ENCODE peak calls at places on chromosomes 2 and 18, in eight cellular contexts. B is PC-9; Z is brain microvascular endothelial cell; X is WERI-Rb-1; Q is ovary; F is upper lobe of right lung; I is effector memory CD4-positive, alpha-beta T cell; G is small intestine. W is an unnamed sample.

GRCh38 chr2:219002395-219003266 is 9.4 kb upstream of the CRYBA2 start:
- DNase-seq in I (peak; percentile 27), Q (no peak), B (peak; percentile 75), X (peak; percentile 75), F (peak; percentile 90), G (peak; percentile 72), Z (peak; percentile 15), W (no peak)

GRCh38 chr2:85355521-85355920 is 952 bp downstream of the ELMOD3 start:
- DNase-seq in F (no peak), G (no peak), Q (peak; percentile 43), Z (no peak), I (no peak), X (no peak), B (no peak), W (no peak)

GRCh38 chr2:120952318-120952717 is 216.7 kb downstream of the GLI2 start:
- DNase-seq in F (no peak), B (peak; percentile 25), Z (peak; percentile 65), G (no peak), X (no peak), Q (no peak), I (no peak), W (peak; percentile 92)

GRCh38 chr2:85814802-85815550 is 61.2 kb downstream of the ATOH8 start:
- DNase-seq in Q (no peak), X (no peak), I (no peak), G (no peak), F (no peak), Z (no peak), B (no peak), W (no peak)

GRCh38 chr2:145598434-145598833 is 1078.5 kb upstream of the ZEB2 start:
- DNase-seq in Q (no peak), B (no peak), I (no peak), Z (peak; percentile 61), F (no peak), G (no peak), X (no peak), W (peak; percentile 28)

GRCh38 chr2:109293663-109294062 is 164.7 kb downstream of the SH3RF3 start:
- DNase-seq in B (no peak), F (no peak), Q (no peak), I (no peak), X (no peak), Z (no peak), G (no peak), W (no peak)

GRCh38 chr18:13566941-13567762 is 159.2 kb downstream of the FAM210A start:
- DNase-seq in I (no peak), F (peak; percentile 87), G (no peak), X (no peak), Q (no peak), B (no peak), Z (no peak), W (no peak)

GRCh38 chr2:15668611-15669305 is 77.1 kb downstream of the DDX1 start:
- DNase-seq in I (no peak), Q (no peak), F (no peak), Z (peak; percentile 46), B (no peak), X (peak; percentile 88), G (no peak), W (no peak)

GRCh38 chr2:237257471-237257951 is 156.5 kb downstream of the COL6A3 start:
- DNase-seq in F (no peak), Q (peak; percentile 80), B (no peak), I (no peak), G (no peak), Z (no peak), X (peak; percentile 74), W (peak; percentile 77)

GRCh38 chr2:143572421-143572820 is 443.2 kb downstream of the ARHGAP15 start:
- DNase-seq in Z (no peak), F (no peak), I (no peak), X (no peak), B (no peak), G (no peak), Q (no peak), W (no peak)

GRCh38 chr18:23495723-23496440 is 7.4 kb upstream of the RMC1 start:
- DNase-seq in I (no peak), F (no peak), Q (no peak), G (peak; percentile 46), X (no peak), Z (no peak), B (no peak), W (no peak)

GRCh38 chr18:23499571-23499889 is 3.8 kb upstream of the RMC1 start:
- DNase-seq in Q (no peak), Z (no peak), G (no peak), X (no peak), B (no peak), I (no peak), F (no peak), W (no peak)

GRCh38 chr18:23498062-23498582 is 5.2 kb upstream of the RMC1 start:
- DNase-seq in X (no peak), Z (no peak), G (no peak), F (no peak), Q (no peak), B (no peak), I (no peak), W (no peak)

GRCh38 chr18:23501626-23502025 is 1.7 kb upstream of the RMC1 start:
- DNase-seq in Q (no peak), X (no peak), F (no peak), G (no peak), I (no peak), B (no peak), Z (no peak), W (no peak)

GRCh38 chr18:23498877-23499570 is 4.3 kb upstream of the RMC1 start:
- DNase-seq in X (peak; percentile 80), Q (peak; percentile 71), I (peak; percentile 56), B (peak; percentile 24), Z (peak; percentile 75), G (peak; percentile 73), F (peak; percentile 76), W (peak; percentile 55)
- H3K27ac ChIP-seq in X (no peak overlapping the region), Q (no peak overlapping the region), I (no peak overlapping the region), B (no peak overlapping the region), Z (no peak overlapping the region), G (no peak overlapping the region), F (no peak overlapping the region), W (no peak overlapping the region)

DNA sequence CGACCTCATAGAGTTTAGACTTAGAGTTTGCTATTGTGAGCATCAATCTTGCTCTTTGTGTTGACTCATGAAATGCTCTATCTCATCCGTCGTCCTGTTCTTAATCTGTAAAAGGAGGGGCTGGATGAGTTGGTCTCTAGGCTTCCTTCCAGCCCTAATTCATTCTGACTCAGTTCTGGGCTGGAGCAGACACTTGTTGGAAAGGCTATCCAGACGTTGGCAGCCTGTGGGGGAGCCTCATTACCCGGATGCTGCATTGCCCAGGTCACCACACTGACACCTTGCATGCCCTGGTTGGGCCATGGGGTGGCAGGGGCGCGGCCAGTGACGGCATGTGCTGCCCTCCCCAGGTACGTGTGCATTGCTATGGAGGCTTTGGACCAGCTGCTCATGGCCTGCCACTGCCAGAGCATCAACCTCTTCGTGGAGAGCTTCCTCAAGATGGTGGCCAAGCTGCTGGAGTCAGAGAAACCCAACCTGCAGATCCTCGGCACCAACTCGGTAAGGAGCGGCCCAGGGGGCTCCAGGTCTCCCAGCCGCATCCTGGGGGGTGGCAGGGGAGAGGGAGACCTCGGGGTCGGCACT is 61.5 kb downstream of the EFR3B start:
- DNase-seq in X (no peak), F (no peak), Z (peak; percentile 72), G (no peak), Q (no peak), B (no peak), I (no peak), W (no peak)
- H3K4me3 ChIP-seq in X (no peak overlapping the region), F (no peak overlapping the region), Z (no peak overlapping the region), G (no peak overlapping the region), Q (no peak overlapping the region), B (no peak overlapping the region), I (no peak overlapping the region), W (no peak overlapping the region)

GRCh38 chr2:128316777-128317185 is 1.9 kb downstream of the HS6ST1 start:
- DNase-seq in I (no peak), B (no peak), G (no peak), X (no peak), F (peak; percentile 61), Q (no peak), Z (no peak), W (no peak)

GRCh38 chr2:128314348-128315121 is 4.1 kb downstream of the HS6ST1 start:
- DNase-seq in Q (no peak), X (no peak), G (no peak), F (no peak), B (no peak), Z (no peak), I (no peak), W (peak; percentile 41)

GRCh38 chr2:128317186-128317897 is 1.3 kb downstream of the HS6ST1 start:
- DNase-seq in Z (no peak), I (no peak), F (peak; percentile 73), B (no peak), G (no peak), X (no peak), Q (peak; percentile 40), W (no peak)

GRCh38 chr2:128315122-128315828 is 3.4 kb downstream of the HS6ST1 start:
- DNase-seq in F (no peak), I (no peak), G (no peak), Q (no peak), B (no peak), X (no peak), Z (no peak), W (no peak)

GRCh38 chr2:128315829-128316776 is 2.6 kb downstream of the HS6ST1 start:
- DNase-seq in B (no peak), G (no peak), F (peak; percentile 49), I (no peak), X (no peak), Z (no peak), Q (peak; percentile 36), W (peak; percentile 47)
- H3K36me3 ChIP-seq in B (no peaks in the 10 kb centered on the region), G (no peaks in the 10 kb centered on the region), F (no peaks in the 10 kb centered on the region), I (no peaks in the 10 kb centered on the region), X (peaks cover 33% of the 10 kb centered on the region), Z (peaks cover 2% of the 10 kb centered on the region), Q (no peaks in the 10 kb centered on the region), W (peaks cover 71% of the 10 kb centered on the region)

GRCh38 chr2:160156084-160156483 is 44.0 kb downstream of the ITGB6 start:
- DNase-seq in B (no peak), X (no peak), Z (no peak), F (no peak), G (no peak), Q (no peak), I (no peak), W (no peak)

GRCh38 chr2:160156665-160157064 is 43.4 kb downstream of the ITGB6 start:
- DNase-seq in X (no peak), F (no peak), Z (peak; percentile 64), Q (no peak), I (no peak), B (no peak), G (no peak), W (no peak)

DNA sequence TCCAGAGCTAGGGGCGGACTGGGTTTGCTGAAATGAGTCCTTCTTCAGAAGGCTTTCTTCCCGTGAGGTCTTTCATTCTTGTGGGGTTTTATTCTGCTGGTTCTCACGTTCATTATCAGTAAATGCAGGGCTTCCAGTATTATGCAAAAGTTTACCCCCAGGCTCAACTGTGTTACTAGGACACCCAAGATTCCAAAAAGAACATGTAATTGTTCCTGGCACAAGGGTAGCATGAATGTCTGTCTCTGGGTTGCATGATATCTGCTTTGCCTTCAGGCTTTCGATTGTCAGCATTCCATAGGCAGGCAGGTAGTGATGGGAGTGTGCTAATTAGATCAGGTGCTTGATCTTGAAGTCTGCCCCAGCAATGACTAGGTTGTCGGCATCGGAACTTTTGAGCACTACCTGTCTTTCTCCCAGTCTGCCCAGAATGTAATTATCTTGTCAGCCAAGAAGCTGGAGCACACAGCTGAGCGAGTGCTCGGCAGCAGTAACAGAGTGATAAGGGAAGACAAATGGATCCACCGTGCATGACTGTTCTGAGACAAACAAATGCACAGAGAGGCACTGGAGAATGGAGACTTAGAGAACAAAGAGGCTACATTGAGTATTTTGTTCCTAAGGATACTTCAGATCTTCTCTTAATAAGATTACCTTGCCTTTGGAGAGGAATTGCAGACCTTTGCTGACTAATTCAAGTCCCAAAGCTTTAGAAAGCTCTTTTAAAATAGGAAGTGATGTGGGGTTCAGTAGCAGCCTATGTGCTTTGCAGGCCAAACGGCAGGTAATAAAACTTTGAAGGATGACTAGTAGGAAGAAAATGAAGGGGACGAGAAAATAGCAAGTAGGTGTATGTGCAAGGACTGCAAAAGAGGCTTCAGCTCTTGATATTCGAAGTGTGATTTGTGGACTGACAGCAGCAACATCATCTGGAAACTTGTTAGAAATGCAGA is 41.9 kb downstream of the ITGB6 start:
- DNase-seq in I (no peak), G (no peak), Q (no peak), B (no peak), F (no peak), X (no peak), Z (peak; percentile 57), W (peak; percentile 19)
- H3K27ac ChIP-seq in I (no peak overlapping the region), G (no peak overlapping the region), Q (peak overlapping the region; percentile 41), B (no peak overlapping the region), F (no peak overlapping the region), X (no peak overlapping the region), Z (no peak overlapping the region), W (no peak overlapping the region)

W was measured in SJSA1.